ENCODE peak calls at places on chromosomes 2 and 18, in five cellular contexts. W, U, Q, S and I are unnamed samples.

GRCh38 chr2:187580462-187581124 is 26.4 kb upstream of the TFPI start:
- DNase-seq in W (peak; percentile 65), U (no peak), Q (no peak), S (no peak), I (no peak)

GRCh38 chr2:85503611-85504433 is 35.1 kb upstream of the MAT2A start:
- DNase-seq in W (peak; percentile 67), U (peak; percentile 26), Q (no peak), S (no peak), I (no peak)

GRCh38 chr2:161171595-161171929 is 11.3 kb downstream of the TANK start:
- DNase-seq in W (peak; percentile 77), U (no peak), Q (no peak), S (no peak), I (no peak)

GRCh38 chr18:43159091-43159490 is 43.6 kb upstream of the RIT2 start:
- DNase-seq in W (no peak), U (peak; percentile 8), Q (no peak), S (no peak), I (no peak)

GRCh38 chr2:14706201-14706600 is 73.7 kb downstream of the LRATD1 start:
- DNase-seq in W (no peak), U (no peak), Q (no peak), S (no peak), I (no peak)

GRCh38 chr2:69995511-69995910 is 34.1 kb upstream of the ASPRV1 start:
- DNase-seq in W (no peak), U (no peak), Q (peak; percentile 20), S (no peak), I (peak; percentile 28)

GRCh38 chr2:153497938-153498629 is 19.5 kb upstream of the RPRM start:
- DNase-seq in W (no peak), U (peak; percentile 71), Q (no peak), S (peak; percentile 36), I (no peak)

GRCh38 chr18:6366776-6367175 is 47.9 kb downstream of the L3MBTL4 start:
- DNase-seq in W (no peak), U (no peak), Q (no peak), S (no peak), I (no peak)

GRCh38 chr2:112869258-112869842 is 32.8 kb upstream of the IL1B start:
- DNase-seq in W (peak; percentile 43), U (peak; percentile 62), Q (peak; percentile 96), S (no peak), I (peak; percentile 95)

GRCh38 chr18:21454725-21455124 is 145.8 kb downstream of the ESCO1 start:
- DNase-seq in W (no peak), U (no peak), Q (no peak), S (no peak), I (no peak)

GRCh38 chr2:163822033-163822432 is 86.2 kb upstream of the FIGN start:
- DNase-seq in W (no peak), U (no peak), Q (no peak), S (no peak), I (no peak)

GRCh38 chr18:23487738-23488625 is 15.3 kb upstream of the RMC1 start:
- DNase-seq in W (no peak), U (peak; percentile 17), Q (peak; percentile 23), S (no peak), I (no peak)

GRCh38 chr2:84797271-84797670 is 83.6 kb downstream of the TRABD2A start:
- DNase-seq in W (no peak), U (no peak), Q (no peak), S (no peak), I (no peak)

GRCh38 chr18:61199131-61199903 is 133.9 kb upstream of the CDH20 start:
- DNase-seq in W (no peak), U (no peak), Q (no peak), S (no peak), I (no peak)

GRCh38 chr18:26301681-26302080 is 75.4 kb downstream of the TAF4B start:
- DNase-seq in W (peak; percentile 60), U (no peak), Q (no peak), S (no peak), I (no peak)

GRCh38 chr2:96907405-96908041 is 37.6 kb upstream of the SEMA4C start:
- DNase-seq in W (no peak), U (peak; percentile 59), Q (peak; percentile 63), S (no peak), I (peak; percentile 80)

GRCh38 chr2:222733470-222733845 is 62.0 kb downstream of the MOGAT1 start:
- DNase-seq in W (no peak), U (no peak), Q (no peak), S (no peak), I (no peak)

GRCh38 chr2:31828891-31829290 is 181.9 kb downstream of the MEMO1 start:
- DNase-seq in W (no peak), U (no peak), Q (no peak), S (no peak), I (no peak)

GRCh38 chr2:108925286-108925685 is 63.7 kb downstream of the EDAR start:
- DNase-seq in W (no peak), U (no peak), Q (no peak), S (no peak), I (no peak)

GRCh38 chr18:3456686-3457069 is 6.7 kb downstream of the TGIF1 start:
- DNase-seq in W (no peak), U (no peak), Q (no peak), S (no peak), I (no peak)

GRCh38 chr2:37623971-37624897 is 47.2 kb downstream of the CDC42EP3 start:
- DNase-seq in W (peak; percentile 42), U (no peak), Q (no peak), S (no peak), I (no peak)

GRCh38 chr2:68838641-68839040 is 32.6 kb downstream of the BMP10 start:
- DNase-seq in W (no peak), U (no peak), Q (no peak), S (no peak), I (no peak)

GRCh38 chr2:241978670-241979069 is 109.1 kb downstream of the RTP5 start:
- DNase-seq in W (no peak), U (no peak), Q (no peak), S (no peak), I (no peak)

GRCh38 chr2:207704031-207704430 is 7.4 kb upstream of the CCNYL1 start:
- DNase-seq in W (no peak), U (no peak), Q (no peak), S (no peak), I (no peak)

GRCh38 chr2:207693641-207694249 is 17.7 kb upstream of the CCNYL1 start:
- DNase-seq in W (no peak), U (no peak), Q (no peak), S (no peak), I (no peak)

GRCh38 chr2:207695293-207695692 is 16.1 kb upstream of the CCNYL1 start:
- DNase-seq in W (no peak), U (no peak), Q (no peak), S (no peak), I (no peak)

GRCh38 chr2:207694811-207695281 is 16.6 kb upstream of the CCNYL1 start:
- DNase-seq in W (no peak), U (no peak), Q (no peak), S (no peak), I (no peak)

GRCh38 chr2:207698303-207698702 is 13.1 kb upstream of the CCNYL1 start:
- DNase-seq in W (no peak), U (no peak), Q (no peak), S (no peak), I (no peak)
- H3K4me3 ChIP-seq in W (no peak overlapping the region), U (no peak overlapping the region), Q (no peak overlapping the region), S (no peak overlapping the region), I (no peak overlapping the region)

GRCh38 chr2:48510329-48510728 is 19.6 kb upstream of the STON1 start:
- DNase-seq in W (no peak), U (no peak), Q (no peak), S (no peak), I (no peak)

GRCh38 chr2:48512586-48512985 is 17.4 kb upstream of the STON1 start:
- DNase-seq in W (no peak), U (no peak), Q (no peak), S (no peak), I (no peak)

GRCh38 chr2:48512071-48512470 is 17.9 kb upstream of the STON1 start:
- DNase-seq in W (no peak), U (no peak), Q (no peak), S (no peak), I (no peak)

GRCh38 chr2:48504647-48505327 is 25.2 kb upstream of the STON1 start:
- DNase-seq in W (no peak), U (no peak), Q (no peak), S (no peak), I (no peak)

DNA sequence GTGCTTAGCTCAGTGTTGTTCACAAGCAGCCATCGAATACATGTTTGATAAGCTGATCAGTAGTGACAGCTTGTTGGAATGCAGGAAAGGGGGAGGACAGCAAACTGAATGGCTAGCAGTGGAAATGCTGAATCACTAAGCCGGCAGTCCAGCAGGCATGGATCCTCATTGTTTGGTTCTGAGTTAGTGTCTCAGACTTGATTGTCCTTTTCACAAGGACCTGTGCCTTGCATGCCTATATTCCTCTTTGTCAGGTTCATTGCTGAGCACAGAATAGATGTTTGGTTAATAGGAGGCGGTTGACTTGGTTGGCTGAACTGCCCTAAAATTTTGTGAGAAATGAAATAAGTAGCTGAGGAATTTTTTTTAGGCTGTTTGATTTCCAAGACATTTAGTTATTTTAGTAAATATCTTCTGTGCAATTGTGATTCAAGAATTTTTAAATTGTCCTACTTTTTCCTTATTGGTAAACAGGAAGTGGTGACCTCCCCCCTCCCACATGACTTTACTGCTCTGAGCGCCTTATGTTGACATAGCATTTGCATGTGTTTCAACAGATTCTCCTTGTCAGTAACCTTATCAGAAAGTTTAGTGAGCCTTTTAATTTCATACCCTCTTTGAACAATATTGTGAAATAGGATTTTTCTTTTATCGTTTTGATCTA is 21.4 kb upstream of the STON1 start:
- DNase-seq in W (peak; percentile 82), U (peak; percentile 45), Q (peak; percentile 25), S (no peak), I (no peak)
- TF ChIP-seq POLR2A in W (no peak), U (no peak), Q (no peak), S (no peak), I (no peak)

DNA sequence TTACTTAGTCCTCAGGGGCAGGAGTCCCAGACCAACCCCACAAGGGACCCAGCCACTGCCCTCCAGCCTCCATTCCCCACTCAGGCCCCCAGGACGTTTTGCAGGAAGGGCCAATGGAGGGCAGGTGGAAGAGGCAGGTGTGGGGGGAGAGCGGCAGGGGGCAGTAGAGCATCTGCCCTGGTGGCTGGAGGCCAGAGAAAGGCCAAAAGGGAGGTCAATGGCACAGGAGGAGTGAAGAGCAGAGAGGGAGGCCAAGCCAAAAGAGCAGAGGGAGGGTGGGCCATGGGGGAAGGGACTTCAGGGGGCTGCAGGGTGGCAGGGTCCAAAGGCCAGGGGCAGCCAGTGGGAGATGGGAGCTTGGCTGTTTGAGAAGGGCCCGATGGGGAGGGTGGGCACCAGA is 17.3 kb upstream of the GPR55 start:
- DNase-seq in W (no peak), U (no peak), Q (no peak), S (no peak), I (peak; percentile 58)
- TF ChIP-seq CTCF in W (no peak), U (no peak), Q (no peak), S (no peak), I (no peak)

DNA sequence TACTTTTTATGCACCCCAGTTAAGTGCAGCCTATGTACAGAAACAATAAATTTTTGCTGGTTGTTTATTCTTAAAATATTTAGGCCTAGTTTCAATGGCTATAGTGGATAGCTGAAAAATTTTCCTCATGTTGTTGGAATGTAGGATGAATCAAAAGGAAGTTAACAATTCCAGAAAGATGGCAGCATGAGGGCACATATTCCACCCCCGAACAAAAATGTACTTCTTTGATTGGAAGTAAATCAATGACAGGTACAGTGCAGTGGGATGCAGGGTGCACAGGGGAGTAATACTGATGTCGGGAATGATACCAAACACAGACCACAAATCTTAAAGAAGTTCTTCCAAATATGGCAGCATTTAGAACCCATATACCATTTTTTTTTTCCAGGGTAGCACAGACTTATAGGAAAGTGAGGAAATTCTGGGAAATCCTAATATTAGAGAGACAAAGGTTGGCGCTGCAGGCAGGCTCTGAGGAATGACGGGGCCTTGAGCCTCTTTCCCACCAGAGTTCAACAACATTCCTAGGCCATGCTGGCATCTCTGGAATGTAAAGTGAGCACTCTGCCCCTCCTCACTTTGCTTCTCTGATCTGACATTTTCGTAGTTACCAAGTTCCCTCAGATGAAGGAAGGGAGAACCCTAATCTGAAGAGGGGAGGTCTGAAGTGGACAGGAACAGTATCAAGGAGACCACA is 36.6 kb upstream of the IKZF2 start:
- DNase-seq in W (no peak), U (no peak), Q (no peak), S (no peak), I (no peak)
- H3K4me3 ChIP-seq in W (no peak overlapping the region), U (no peak overlapping the region), Q (no peak overlapping the region), S (no peak overlapping the region), I (no peak overlapping the region)